ENCODE peak calls at places on chromosomes 4 and X, in five cellular contexts. T is stimulated activated CD4-positive, alpha-beta T cell treated with anti-CD3 and anti-CD28 coated beads, Interleukin-1b, Interleukin-23, amount 100 ng/mL, for 4 hours; V is Kasumi-1; E is trophoblast cell; Y is NCI-H1105. S is an unnamed sample.

GRCh38 chr4:113760852-113761681 is 471 bp downstream of the CAMK2D start:
- DNase-seq in E (peak), T (peak), Y (no peak), V (peak), S (peak)

GRCh38 chrX:44874481-44875184 is 1.6 kb downstream of the KDM6A start:
- DNase-seq in V (peak), E (peak), T (peak), Y (peak), S (peak)

GRCh38 chr4:181909368-181909767 is 333.8 kb upstream of the TENM3 start:
- DNase-seq in V (no peak), Y (no peak), T (no peak), E (peak), S (peak)

GRCh38 chrX:106177106-106177981 is 9.2 kb downstream of the PWWP3B start:
- DNase-seq in T (no peak), V (no peak), Y (peak), E (peak), S (no peak)

GRCh38 chr4:91302120-91302519 is 1001.6 kb upstream of the GRID2 start:
- DNase-seq in T (no peak), E (no peak), V (no peak), Y (no peak), S (no peak)

GRCh38 chrX:113157496-113157895 is 316.9 kb upstream of the AMOT start:
- DNase-seq in Y (no peak), E (no peak), V (no peak), T (no peak), S (no peak)

GRCh38 chrX:119654112-119654531 is 38.8 kb downstream of the SEPTIN6 start:
- DNase-seq in E (no peak), Y (no peak), V (peak), T (no peak), S (no peak)

GRCh38 chr4:138835833-138836521 is 179.6 kb upstream of the NOCT start:
- DNase-seq in T (no peak), V (no peak), E (peak), Y (peak), S (peak)

GRCh38 chrX:100410083-100410590 is at the start of gene PCDH19:
- DNase-seq in V (no peak), Y (peak), T (peak), E (peak), S (peak)

GRCh38 chrX:3227526-3227925 is 118.9 kb downstream of the MXRA5 start:
- DNase-seq in E (peak), V (no peak), T (no peak), Y (no peak), S (no peak)

GRCh38 chr4:77155631-77156345 is 1.2 kb upstream of the CCNG2 start:
- DNase-seq in Y (peak), V (no peak), T (no peak), E (peak), S (no peak)

GRCh38 chr4:171573181-171573580 is 240.0 kb upstream of the GALNTL6 start:
- DNase-seq in Y (no peak), T (no peak), V (no peak), E (no peak), S (no peak)

GRCh38 chr4:55682295-55682694 is 46.2 kb upstream of the NMU start:
- DNase-seq in E (no peak), Y (no peak), T (no peak), V (no peak), S (no peak)

GRCh38 chrX:69323786-69324720 is 158.8 kb upstream of the PJA1 start:
- DNase-seq in V (no peak), Y (no peak), E (no peak), T (no peak), S (no peak)

GRCh38 chr4:165965503-165965902 is 92.5 kb downstream of the TLL1 start:
- DNase-seq in T (no peak), V (no peak), Y (no peak), E (peak), S (no peak)

GRCh38 chr4:115851918-115852766 is 738.7 kb upstream of the NDST4 start:
- DNase-seq in E (peak), V (peak), T (no peak), Y (no peak), S (peak)

GRCh38 chrX:18129694-18130093 is 91.0 kb downstream of the BEND2 start:
- DNase-seq in V (no peak), E (no peak), T (no peak), Y (no peak), S (peak)

GRCh38 chr4:82515705-82516104 is 46.1 kb downstream of the TMEM150C start:
- DNase-seq in E (no peak), Y (no peak), V (no peak), T (no peak), S (no peak)

GRCh38 chrX:18873189-18873791 is 110.6 kb downstream of the PHKA2 start:
- DNase-seq in Y (no peak), T (no peak), V (no peak), E (no peak), S (no peak)

GRCh38 chr4:161714022-161714751 is 449.6 kb downstream of the FSTL5 start:
- DNase-seq in V (no peak), Y (no peak), E (no peak), T (no peak), S (no peak)

GRCh38 chrX:13876652-13877051 is 59.8 kb upstream of the GPM6B start:
- DNase-seq in E (no peak), Y (no peak), V (no peak), T (no peak), S (no peak)

GRCh38 chr4:41391271-41391670 is 134.5 kb downstream of the UCHL1 start:
- DNase-seq in Y (no peak), V (no peak), E (no peak), T (no peak), S (no peak)

GRCh38 chr4:101136373-101137370 is 210.7 kb downstream of the PPP3CA start:
- DNase-seq in E (no peak), T (no peak), Y (peak), V (no peak), S (no peak)